ENCODE peak calls at places on chromosome 4, in four cellular contexts. V is bronchial epithelial cell, U is ACHN, R is putamen. E is an unnamed sample.

GRCh38 chr4:39305902-39306677 is 60.1 kb downstream of the RFC1 start:
- DNase-seq in V (no peak), R (no peak), U (no peak), E (peak)

GRCh38 chr4:141347738-141348524 is 127.2 kb downstream of the ZNF330 start:
- DNase-seq in R (no peak), U (no peak), V (peak), E (no peak)

GRCh38 chr4:143559757-143560147 is 46.2 kb downstream of the SMARCA5 start:
- DNase-seq in U (no peak), V (no peak), R (no peak), E (peak)

GRCh38 chr4:182367153-182367552 is 124.0 kb downstream of the TENM3 start:
- DNase-seq in R (no peak), U (no peak), V (no peak), E (no peak)

GRCh38 chr4:3869661-3870566 is 103.7 kb downstream of the ADRA2C start:
- DNase-seq in V (no peak), U (no peak), R (no peak), E (no peak)

GRCh38 chr4:76470064-76470463 is 35.0 kb downstream of the SHROOM3 start:
- DNase-seq in V (no peak), R (no peak), U (no peak), E (no peak)

GRCh38 chr4:24044610-24045589 is 155.1 kb upstream of the PPARGC1A start:
- DNase-seq in U (no peak), V (no peak), R (no peak), E (no peak)

GRCh38 chr4:16684083-16684482 is 214.4 kb downstream of the LDB2 start:
- DNase-seq in U (no peak), V (no peak), R (no peak), E (peak)

GRCh38 chr4:36254355-36254754 is 10.0 kb upstream of the ARAP2 start:
- DNase-seq in U (no peak), V (no peak), R (peak), E (no peak)

GRCh38 chr4:71680706-71681105 is 103.2 kb downstream of the GC start:
- DNase-seq in R (no peak), V (no peak), U (no peak), E (peak)

GRCh38 chr4:139030614-139031235 is 15.1 kb downstream of the NOCT start:
- DNase-seq in U (peak), V (peak), R (peak), E (peak)